ENCODE peak calls at places on chromosomes 1 and 21, in four cellular contexts. A, G, T and W are unnamed samples.

GRCh38 chr1:212186427-212187207 is 98.6 kb upstream of the PPP2R5A start:
- DNase-seq in A (no peak), G (peak; percentile 16), T (no peak), W (no peak)

GRCh38 chr1:176517484-176517883 is 54.5 kb downstream of the PAPPA2 start:
- DNase-seq in A (no peak), G (no peak), T (peak; percentile 2), W (no peak)

GRCh38 chr1:224333309-224333926 is 3.4 kb upstream of the NVL start:
- DNase-seq in A (peak; percentile 29), G (no peak), T (peak; percentile 57), W (no peak)

GRCh38 chr1:168480997-168481396 is 62.8 kb downstream of the XCL2 start:
- DNase-seq in A (no peak), G (no peak), T (no peak), W (no peak)

GRCh38 chr1:80987106-80987505 is 813.6 kb upstream of the ADGRL2 start:
- DNase-seq in A (no peak), G (no peak), T (no peak), W (no peak)

GRCh38 chr21:32190491-32191144 is 88.2 kb downstream of the MIS18A start:
- DNase-seq in A (no peak), G (no peak), T (no peak), W (no peak)

GRCh38 chr1:119442756-119443155 is 27.8 kb downstream of the HSD3B2 start:
- DNase-seq in A (no peak), G (no peak), T (no peak), W (no peak)

GRCh38 chr1:97911266-97912215 is 9.3 kb downstream of the DPYD start:
- DNase-seq in A (no peak), G (no peak), T (no peak), W (no peak)

GRCh38 chr1:43143441-43143888 is 28.6 kb downstream of the EBNA1BP2 start:
- DNase-seq in A (no peak), G (peak; percentile 22), T (no peak), W (no peak)

GRCh38 chr1:229208481-229208880 is 62.4 kb upstream of the RAB4A start:
- DNase-seq in A (no peak), G (no peak), T (no peak), W (no peak)

GRCh38 chr1:208433086-208433485 is 188.9 kb upstream of the PLXNA2 start:
- DNase-seq in A (no peak), G (no peak), T (no peak), W (no peak)

GRCh38 chr1:74835046-74835445 is 102.1 kb downstream of the TYW3 start:
- DNase-seq in A (no peak), G (no peak), T (no peak), W (no peak)